ENCODE peak calls at places on chromosome 5, in six cellular contexts. Z is IMR-90; I is stimulated activated CD8-positive, alpha-beta memory T cell treated with anti-CD3 and anti-CD28 coated beads, Interleukin-15, amount 100 ng/mL, for 4 hours; S is substantia nigra; K is fibroblast of lung; L is neural progenitor cell. Q is an unnamed sample.

GRCh38 chr5:5198111-5198510 is 58.0 kb downstream of the ADAMTS16 start:
- DNase-seq in I (no peak), L (no peak), Z (no peak), K (no peak), S (no peak), Q (no peak)

GRCh38 chr5:137220523-137220927 is 278.6 kb downstream of the SPOCK1 start:
- DNase-seq in I (no peak), L (peak; percentile 70), Z (peak; percentile 78), K (peak; percentile 37), S (no peak), Q (peak; percentile 72)

GRCh38 chr5:176741566-176742211 is 68.7 kb upstream of the UNC5A start:
- DNase-seq in K (no peak), S (no peak), L (no peak), Z (no peak), I (no peak), Q (no peak)

GRCh38 chr5:177049285-177049684 is 26.8 kb downstream of the ZNF346 start:
- DNase-seq in I (no peak), S (no peak), L (no peak), Z (no peak), K (no peak), Q (no peak)

GRCh38 chr5:78779771-78780616 is 131.4 kb upstream of the LHFPL2 start:
- DNase-seq in L (no peak), K (peak; percentile 99), Z (peak; percentile 93), S (no peak), I (no peak), Q (peak; percentile 77)

GRCh38 chr5:71014186-71014585 is 11.0 kb downstream of the NAIP start:
- DNase-seq in K (no peak), I (no peak), Z (no peak), S (no peak), L (no peak), Q (no peak)

GRCh38 chr5:153660919-153661318 is 170.4 kb downstream of the GRIA1 start:
- DNase-seq in S (no peak), K (no peak), Z (peak; percentile 10), L (peak; percentile 77), I (no peak), Q (no peak)

GRCh38 chr5:106399381-106399780 is 1271.4 kb downstream of the EFNA5 start:
- DNase-seq in K (peak; percentile 55), I (no peak), S (no peak), Z (peak; percentile 84), L (no peak), Q (no peak)

GRCh38 chr5:52864884-52865283 is 77.2 kb downstream of the ITGA1 start:
- DNase-seq in Z (peak; percentile 96), L (no peak), K (peak; percentile 90), I (no peak), S (no peak), Q (no peak)

GRCh38 chr5:179914032-179914755 is 6.5 kb upstream of the TBC1D9B start:
- DNase-seq in L (no peak), S (no peak), Z (peak; percentile 53), K (peak; percentile 28), I (no peak), Q (peak; percentile 33)

GRCh38 chr5:136021016-136021405 is 7.8 kb upstream of the TGFBI start:
- DNase-seq in I (no peak), S (no peak), K (no peak), L (no peak), Z (peak; percentile 78), Q (no peak)

GRCh38 chr5:78541058-78541624 is 107.4 kb downstream of the LHFPL2 start:
- DNase-seq in I (no peak), S (no peak), Z (no peak), L (no peak), K (no peak), Q (no peak)

GRCh38 chr5:21236896-21237830 is 1249.2 kb upstream of the CDH18 start:
- DNase-seq in S (no peak), Z (no peak), I (no peak), L (no peak), K (peak; percentile 63), Q (peak; percentile 42)

GRCh38 chr5:159052282-159053011 is 47.3 kb downstream of the EBF1 start:
- DNase-seq in L (peak; percentile 81), I (no peak), S (no peak), Z (no peak), K (no peak), Q (peak; percentile 49)

GRCh38 chr5:172932313-172933017 is 26.8 kb upstream of the RPL26L1 start:
- DNase-seq in S (peak; percentile 20), Z (peak; percentile 78), L (peak; percentile 76), I (peak; percentile 43), K (peak; percentile 65), Q (no peak)

GRCh38 chr5:89199306-89199705 is 316.3 kb upstream of the MEF2C start:
- DNase-seq in I (no peak), K (no peak), S (no peak), Z (no peak), L (no peak), Q (no peak)

GRCh38 chr5:43353668-43354067 is 40.5 kb upstream of the HMGCS1 start:
- DNase-seq in S (no peak), Z (no peak), K (no peak), L (no peak), I (no peak), Q (no peak)

GRCh38 chr5:31761877-31762276 is 122.9 kb downstream of the PDZD2 start:
- DNase-seq in I (no peak), K (no peak), S (no peak), L (no peak), Z (no peak), Q (no peak)

GRCh38 chr5:5100635-5101034 is 39.5 kb upstream of the ADAMTS16 start:
- DNase-seq in L (no peak), Z (no peak), S (no peak), I (no peak), K (no peak), Q (no peak)

GRCh38 chr5:11912-12311 is 80.1 kb upstream of the PLEKHG4B start:
- DNase-seq in I (no peak), Z (no peak), K (peak; percentile 14), S (no peak), L (no peak), Q (no peak)

GRCh38 chr5:90655423-90655822 is 96.8 kb downstream of the ADGRV1 start:
- DNase-seq in S (no peak), I (no peak), K (no peak), Z (no peak), L (no peak), Q (no peak)

GRCh38 chr5:134527961-134528424 is 2.5 kb downstream of the JADE2 start:
- DNase-seq in I (no peak), Z (no peak), L (no peak), K (no peak), S (no peak), Q (no peak)

GRCh38 chr5:149069711-149070110 is 6.8 kb upstream of the SH3TC2 start:
- DNase-seq in S (no peak), Z (no peak), K (no peak), I (no peak), L (no peak), Q (no peak)

GRCh38 chr5:140142246-140142645 is 16.5 kb downstream of the IGIP start:
- DNase-seq in I (no peak), L (no peak), S (no peak), Z (no peak), K (no peak), Q (no peak)

GRCh38 chr5:157821822-157822622 is 36.9 kb downstream of the CLINT1 start:
- DNase-seq in S (no peak), L (no peak), I (no peak), Z (peak; percentile 70), K (peak; percentile 50), Q (no peak)

GRCh38 chr5:162565-163337 is 28.5 kb upstream of the LRRC14B start:
- DNase-seq in I (no peak), K (no peak), S (no peak), L (no peak), Z (no peak), Q (no peak)

GRCh38 chr5:151880304-151880703 is 44.3 kb downstream of the GLRA1 start:
- DNase-seq in S (no peak), K (no peak), L (no peak), I (no peak), Z (no peak), Q (no peak)

GRCh38 chr5:123537845-123538244 is 25.9 kb downstream of the CSNK1G3 start:
- DNase-seq in L (no peak), I (no peak), S (no peak), Z (no peak), K (no peak), Q (no peak)

GRCh38 chr5:126044111-126044668 is 379.0 kb upstream of the GRAMD2B start:
- DNase-seq in K (peak; percentile 68), L (no peak), I (no peak), Z (peak; percentile 37), S (no peak), Q (no peak)